ENCODE peak calls at places on chromosomes 11 and 22, in four cellular contexts. F is foreskin fibroblast, B is cardiac fibroblast, T is tibial nerve. M is an unnamed sample.

GRCh38 chr11:75308116-75308515 is 43.3 kb downstream of the ARRB1 start:
- DNase-seq in T (no peak), B (no peak), F (no peak), M (no peak)

GRCh38 chr22:46691571-46691970 is 46.5 kb downstream of the CERK start:
- DNase-seq in F (no peak), B (no peak), T (no peak), M (no peak)

GRCh38 chr11:89267660-89268302 is 90.1 kb downstream of the TYR start:
- DNase-seq in F (no peak), B (no peak), T (no peak), M (no peak)

GRCh38 chr11:108324587-108324986 is 101.7 kb downstream of the ATM start:
- DNase-seq in B (peak; percentile 65), T (no peak), F (peak; percentile 29), M (peak; percentile 14)

GRCh38 chr22:35620624-35621245 is 3.6 kb upstream of the MB start:
- DNase-seq in B (peak; percentile 54), T (no peak), F (peak; percentile 49), M (no peak)

GRCh38 chr22:28075260-28075981 is 156.4 kb upstream of the PITPNB start:
- DNase-seq in F (peak; percentile 92), B (peak; percentile 81), T (peak; percentile 65), M (peak; percentile 40)

GRCh38 chr11:128208329-128209220 is 378.8 kb downstream of the ETS1 start:
- DNase-seq in B (peak; percentile 98), F (peak; percentile 95), T (peak; percentile 16), M (peak; percentile 74)

GRCh38 chr11:28966951-28967350 is 858.8 kb downstream of the METTL15 start:
- DNase-seq in T (no peak), B (peak; percentile 47), F (peak; percentile 17), M (no peak)

GRCh38 chr11:8329961-8330361 is 66.3 kb upstream of the LMO1 start:
- DNase-seq in B (no peak), T (no peak), F (no peak), M (no peak)

GRCh38 chr11:99555506-99555905 is 534.8 kb downstream of the CNTN5 start:
- DNase-seq in B (no peak), T (no peak), F (no peak), M (no peak)

GRCh38 chr11:19076744-19077589 is 16.4 kb upstream of the MRGPRX2 start:
- DNase-seq in F (peak; percentile 65), T (peak; percentile 30), B (peak; percentile 55), M (no peak)

GRCh38 chr11:44943118-44943517 is 7.6 kb downstream of the TP53I11 start:
- DNase-seq in B (no peak), F (no peak), T (no peak), M (no peak)

GRCh38 chr22:31603081-31603525 is 58.9 kb downstream of the PISD start:
- DNase-seq in F (no peak), B (no peak), T (no peak), M (no peak)

GRCh38 chr11:122071680-122072321 is 44.2 kb downstream of the BLID start:
- DNase-seq in T (no peak), B (no peak), F (no peak), M (no peak)

GRCh38 chr22:25111579-25112517 is 87.8 kb upstream of the CRYBB3 start:
- DNase-seq in B (no peak), T (peak; percentile 14), F (peak; percentile 11), M (no peak)

GRCh38 chr11:110147965-110148709 is 54.9 kb downstream of the ZC3H12C start:
- DNase-seq in B (peak; percentile 87), F (peak; percentile 66), T (no peak), M (peak; percentile 44)

GRCh38 chr11:2211113-2211971 is 39.7 kb upstream of the TH start:
- DNase-seq in T (no peak), B (no peak), F (no peak), M (no peak)

GRCh38 chr11:12221136-12221535 is 110.7 kb downstream of the MICAL2 start:
- DNase-seq in F (no peak), T (no peak), B (no peak), M (no peak)

GRCh38 chr22:47113880-47114415 is 351.5 kb downstream of the TBC1D22A start:
- DNase-seq in B (no peak), F (no peak), T (no peak), M (no peak)

GRCh38 chr11:61484541-61484940 is 24.0 kb upstream of the LRRC10B start:
- DNase-seq in T (no peak), F (no peak), B (no peak), M (no peak)

GRCh38 chr11:17014774-17015638 is 792 bp upstream of the PLEKHA7 start:
- DNase-seq in T (peak; percentile 14), F (peak; percentile 50), B (peak; percentile 85), M (no peak)

GRCh38 chr22:36493690-36494110 is 12.3 kb upstream of the TXN2 start:
- DNase-seq in T (peak; percentile 42), F (no peak), B (no peak), M (no peak)

GRCh38 chr11:112968988-112969714 is 7.9 kb downstream of the NCAM1 start:
- DNase-seq in T (no peak), B (no peak), F (peak; percentile 4), M (no peak)

GRCh38 chr11:76512851-76513653 is 68.2 kb downstream of the EMSY start:
- DNase-seq in B (peak; percentile 64), T (no peak), F (peak; percentile 49), M (no peak)

GRCh38 chr11:58060939-58061672 is 30.4 kb downstream of the OR6Q1 start:
- DNase-seq in T (no peak), B (peak; percentile 37), F (no peak), M (no peak)
- TF ChIP-seq CTCF in T (no peak), B (peak; percentile 39), F (no peak), M (no peak)

DNA sequence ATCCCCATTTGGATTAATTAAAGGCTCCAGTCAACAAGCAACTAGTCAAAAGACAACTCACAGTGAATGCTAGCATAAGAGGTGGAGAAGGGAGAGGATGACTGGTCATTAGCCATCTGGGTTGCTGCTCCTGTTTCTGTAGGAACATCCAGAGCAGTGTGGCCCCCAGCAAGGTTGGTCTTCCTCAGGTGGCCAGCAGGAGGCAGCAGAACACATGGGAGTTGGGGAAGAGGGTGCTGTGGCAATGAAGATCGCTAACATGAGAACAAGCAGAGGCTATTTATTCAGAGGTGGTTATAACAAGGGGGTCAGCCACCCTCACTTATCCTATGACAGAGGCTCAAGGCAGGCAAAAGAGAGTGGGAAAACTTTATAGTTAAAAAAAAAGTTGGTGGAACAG is 21.3 kb downstream of the IZUMO1R start:
- DNase-seq in F (peak; percentile 19), T (no peak), B (peak; percentile 59), M (no peak)
- TF ChIP-seq CTCF in F (peak; percentile 47), T (no peak), B (peak; percentile 64), M (peak; percentile 27)

GRCh38 chr11:69382131-69383128 is 88.5 kb downstream of the MYEOV start:
- DNase-seq in B (peak; percentile 53), T (no peak), F (peak; percentile 25), M (no peak)
- TF ChIP-seq CTCF in B (no peak), T (no peak), F (no peak), M (no peak)

GRCh38 chr11:95849087-95849825 is 59.0 kb downstream of the CEP57 start:
- DNase-seq in T (peak; percentile 64), B (peak; percentile 89), F (peak; percentile 71), M (no peak)
- TF ChIP-seq CTCF in T (peak; percentile 26), B (peak; percentile 55), F (peak; percentile 30), M (peak; percentile 44)